ENCODE peak calls at places on chromosomes 11 and 22, in four cellular contexts. E is CD4-positive, alpha-beta T cell; F is activated CD8-positive, alpha-beta T cell treated with anti-CD3 and anti-CD28 coated beads, Interleukin-2, amount 10 ng/mL, durations not matched to agents 7 days and 5 days; C is Right ventricle myocardium inferior. N is an unnamed sample.

GRCh38 chr11:122322369-122322768 is 206.4 kb upstream of the BLID start:
- ATAC-seq in E (no peak), F (no peak), C (peak), N (peak)

GRCh38 chr11:79201637-79202347 is 239.0 kb downstream of the TENM4 start:
- ATAC-seq in E (no peak), F (no peak), C (no peak), N (no peak)

GRCh38 chr11:8756201-8756600 is 73.6 kb downstream of the RPL27A start:
- ATAC-seq in E (no peak), F (no peak), C (no peak), N (peak)

GRCh38 chr11:26649884-26650283 is 72.0 kb downstream of the SLC5A12 start:
- ATAC-seq in E (no peak), F (peak), C (peak), N (peak)

GRCh38 chr11:6630632-6631291 is 11.5 kb upstream of the TPP1 start:
- ATAC-seq in E (no peak), F (no peak), C (no peak), N (no peak)

GRCh38 chr11:76806608-76807205 is 23.6 kb downstream of the TSKU start:
- ATAC-seq in E (no peak), F (no peak), C (no peak), N (no peak)

GRCh38 chr11:132448334-132448995 is 1078.0 kb downstream of the NTM start:
- ATAC-seq in E (no peak), F (no peak), C (no peak), N (no peak)

GRCh38 chr11:59689015-59689414 is 20.2 kb upstream of the PATL1 start:
- ATAC-seq in E (no peak), F (no peak), C (no peak), N (no peak)

GRCh38 chr11:2794947-2795346 is 90.6 kb downstream of the CDKN1C start:
- ATAC-seq in E (no peak), F (no peak), C (no peak), N (no peak)

GRCh38 chr22:35441489-35442100 is 41.7 kb downstream of the MCM5 start:
- ATAC-seq in E (no peak), F (no peak), C (no peak), N (no peak)

GRCh38 chr11:72724021-72724561 is 28.1 kb downstream of the ARAP1 start:
- ATAC-seq in E (no peak), F (no peak), C (no peak), N (no peak)

GRCh38 chr11:126310992-126311310 is 7.1 kb downstream of the DCPS start:
- ATAC-seq in E (no peak), F (no peak), C (peak), N (no peak)

GRCh38 chr11:32987851-32988250 is 27.8 kb upstream of the DEPDC7 start:
- ATAC-seq in E (no peak), F (no peak), C (no peak), N (no peak)

GRCh38 chr11:17887779-17888178 is 125.1 kb downstream of the SERGEF start:
- ATAC-seq in E (no peak), F (no peak), C (no peak), N (no peak)

GRCh38 chr11:1038361-1038760 is 1.8 kb upstream of the MUC6 start:
- ATAC-seq in E (no peak), F (no peak), C (no peak), N (no peak)

GRCh38 chr11:43358308-43358669 is 431 bp upstream of the TTC17 start:
- ATAC-seq in E (peak), F (peak), C (no peak), N (peak)

GRCh38 chr11:12142179-12142578 is 31.8 kb downstream of the MICAL2 start:
- ATAC-seq in E (no peak), F (no peak), C (no peak), N (no peak)

GRCh38 chr11:7591992-7592391 is 78.2 kb downstream of the PPFIBP2 start:
- ATAC-seq in E (no peak), F (no peak), C (peak), N (no peak)

GRCh38 chr11:126060651-126061220 is 1.9 kb downstream of the CDON start:
- ATAC-seq in E (no peak), F (no peak), C (no peak), N (no peak)

N was measured in gastroesophageal sphincter.